ENCODE peak calls at places on chromosome 22, in six cellular contexts. T is brain microvascular endothelial cell; Y is activated T-helper 2 cell treated with anti-CD3 and anti-CD28 coated beads, Interferon-gamma antibody, Interleukin-2, Interleukin-4, amounts not matched to agents 10 μg/mL and 5 μg/mL and 100 μg/mL, durations not matched to agents 14 hours and 24 hours and 36 hours; X is SK-N-DZ; B is NCI-H1694 treated with DMSO at 0.1 percent for 48 hours; U is sigmoid colon. A is an unnamed sample.

GRCh38 chr22:19438286-19438685 is 5.9 kb downstream of the MRPL40 start:
- DNase-seq in U (no peak), B (peak), T (no peak), X (no peak), Y (no peak), A (no peak)

GRCh38 chr22:45537734-45538181 is 35.1 kb downstream of the FBLN1 start:
- DNase-seq in X (no peak), U (peak), T (peak), Y (no peak), B (peak), A (peak)

GRCh38 chr22:21707677-21708076 is 27.9 kb downstream of the YPEL1 start:
- DNase-seq in X (no peak), T (no peak), B (peak), Y (no peak), U (no peak), A (peak)

GRCh38 chr22:37273846-37274225 is 8.5 kb upstream of the CYTH4 start:
- DNase-seq in Y (no peak), U (no peak), T (no peak), X (no peak), B (no peak), A (no peak)

GRCh38 chr22:37154925-37155712 is 5.4 kb upstream of the IL2RB start:
- DNase-seq in B (no peak), Y (no peak), X (no peak), U (no peak), T (no peak), A (no peak)

GRCh38 chr22:30453731-30454510 is 17.9 kb downstream of the SEC14L3 start:
- DNase-seq in Y (no peak), T (no peak), B (no peak), U (no peak), X (peak), A (peak)

GRCh38 chr22:36363378-36363931 is 24.3 kb downstream of the MYH9 start:
- DNase-seq in T (no peak), U (no peak), X (no peak), Y (no peak), B (no peak), A (no peak)

GRCh38 chr22:50576806-50577696 is 1.2 kb downstream of the CPT1B start:
- DNase-seq in X (no peak), Y (no peak), U (no peak), T (no peak), B (no peak), A (no peak)

GRCh38 chr22:45709866-45710265 is 38.2 kb downstream of the ATXN10 start:
- DNase-seq in Y (no peak), X (no peak), T (peak), U (no peak), B (no peak), A (peak)

GRCh38 chr22:27213766-27214581 is 556.6 kb downstream of the MIAT start:
- DNase-seq in X (no peak), B (no peak), T (peak), Y (no peak), U (peak), A (no peak)

GRCh38 chr22:41952713-41953112 is 763 bp downstream of the SMIM45 start:
- DNase-seq in B (no peak), T (no peak), X (no peak), U (no peak), Y (no peak), A (no peak)

GRCh38 chr22:47298017-47298820 is 535.8 kb downstream of the TBC1D22A start:
- DNase-seq in X (no peak), U (no peak), T (no peak), Y (no peak), B (no peak), A (no peak)

GRCh38 chr22:48827228-48827810 is 1000.4 kb downstream of the BRD1 start:
- DNase-seq in U (no peak), Y (no peak), B (no peak), T (no peak), X (no peak), A (no peak)

GRCh38 chr22:26436903-26437515 is 7.9 kb downstream of the ASPHD2 start:
- DNase-seq in B (no peak), X (no peak), T (no peak), Y (no peak), U (no peak), A (no peak)

GRCh38 chr22:45549739-45550138 is 47.1 kb downstream of the FBLN1 start:
- DNase-seq in U (no peak), T (no peak), X (no peak), B (no peak), Y (no peak), A (no peak)

GRCh38 chr22:43085658-43086606 is 3.3 kb downstream of the TTLL1 start:
- DNase-seq in X (no peak), U (no peak), Y (no peak), B (no peak), T (no peak), A (no peak)

GRCh38 chr22:46487318-46487717 is 50.1 kb downstream of the CELSR1 start:
- DNase-seq in U (no peak), B (no peak), Y (no peak), X (no peak), T (no peak), A (no peak)

GRCh38 chr22:20380486-20380885 is 13.5 kb upstream of the ZNF74 start:
- DNase-seq in T (no peak), Y (no peak), X (no peak), U (no peak), B (no peak), A (no peak)

GRCh38 chr22:42719656-42720262 is 911 bp downstream of the A4GALT start:
- DNase-seq in B (no peak), U (no peak), T (no peak), Y (no peak), X (no peak), A (no peak)

GRCh38 chr22:19035474-19036228 is 86.6 kb downstream of the DGCR2 start:
- DNase-seq in T (no peak), Y (no peak), B (peak), U (no peak), X (peak), A (no peak)

A was measured in foreskin fibroblast.